ENCODE peak calls at places on chromosomes 12 and 14, in seven cellular contexts. C is astrocyte of the spinal cord, R is upper lobe of right lung, Y is fibroblast of lung, L is upper lobe of left lung, O is OCI-LY7, Q is MCF 10A. G is an unnamed sample.

GRCh38 chr14:86055512-86055911 is 525.6 kb downstream of the FLRT2 start:
- DNase-seq in C (peak; percentile 18), R (no peak), Y (peak; percentile 3), L (no peak), O (peak; percentile 4), Q (peak; percentile 18), G (no peak)

GRCh38 chr12:126772171-126772864 is 1494.7 kb upstream of the TMEM132C start:
- DNase-seq in C (peak; percentile 64), R (no peak), Y (peak; percentile 76), L (no peak), O (no peak), Q (peak; percentile 81), G (peak; percentile 24)

GRCh38 chr14:102772781-102773570 is 4.3 kb upstream of the TRAF3 start:
- DNase-seq in C (no peak), R (no peak), Y (no peak), L (no peak), O (peak; percentile 48), Q (no peak), G (no peak)

GRCh38 chr12:57093412-57094193 is 4.7 kb downstream of the NAB2 start:
- DNase-seq in C (peak; percentile 81), R (peak; percentile 81), Y (peak; percentile 87), L (peak; percentile 89), O (peak; percentile 55), Q (peak; percentile 76), G (peak; percentile 69)

GRCh38 chr12:51591020-51591901 is at the start of gene SCN8A:
- DNase-seq in C (peak; percentile 22), R (peak; percentile 67), Y (peak; percentile 65), L (peak; percentile 90), O (peak; percentile 72), Q (no peak), G (peak; percentile 45)

GRCh38 chr12:106275458-106275857 is 27.1 kb upstream of the TCP11L2 start:
- DNase-seq in C (no peak), R (no peak), Y (no peak), L (no peak), O (no peak), Q (no peak), G (no peak)

GRCh38 chr12:74983917-74984316 is 225.7 kb downstream of the KCNC2 start:
- DNase-seq in C (no peak), R (no peak), Y (no peak), L (no peak), O (no peak), Q (no peak), G (no peak)

GRCh38 chr14:22375321-22375930 is 213.6 kb downstream of the DAD1 start:
- DNase-seq in C (peak; percentile 64), R (no peak), Y (peak; percentile 41), L (no peak), O (peak; percentile 81), Q (peak; percentile 63), G (peak; percentile 46)

DNA sequence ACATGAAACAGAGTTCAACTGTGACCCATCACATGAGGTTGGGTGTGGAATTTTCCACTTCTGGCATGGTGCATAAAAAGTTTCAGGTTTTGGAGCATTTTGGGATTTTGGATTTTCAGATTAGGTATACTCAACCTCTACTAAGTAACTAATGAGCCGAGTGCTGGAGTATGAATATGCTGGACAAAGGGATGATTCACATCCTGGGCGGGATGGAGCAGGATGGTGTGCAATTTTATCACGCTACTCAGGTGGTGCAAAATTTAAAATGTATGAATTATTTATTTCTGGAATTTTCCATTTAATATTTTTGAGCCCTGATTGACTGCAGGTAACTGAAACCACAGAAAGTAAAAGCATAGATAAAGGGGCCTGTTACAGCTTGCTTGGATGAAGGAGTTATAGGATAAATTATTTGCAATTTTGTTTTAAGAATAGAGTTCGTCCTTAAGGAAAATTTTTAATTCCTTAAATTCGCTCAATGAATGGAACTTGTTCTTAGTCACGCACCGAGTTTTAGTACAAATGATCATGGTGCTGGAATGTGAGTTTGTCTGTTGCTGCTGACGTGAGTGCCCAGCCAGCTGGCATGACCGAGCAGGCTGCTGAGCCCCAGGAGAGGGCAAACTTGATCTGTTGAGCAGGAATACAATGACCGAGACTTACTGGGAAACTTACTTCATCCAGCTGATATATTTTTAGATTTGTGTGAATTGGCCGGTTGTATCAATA is 176.3 kb downstream of the ESR2 start:
- DNase-seq in C (peak; percentile 83), R (no peak), Y (peak; percentile 91), L (peak; percentile 29), O (no peak), Q (peak; percentile 89), G (no peak)
- TF ChIP-seq CTCF in C (peak; percentile 21), R (no peak), Y (no peak), L (no peak), O (no peak), Q (no peak), G (no peak)

GRCh38 chr14:77800814-77801213 is 905 bp downstream of the ADCK1 start:
- DNase-seq in C (no peak), R (no peak), Y (no peak), L (no peak), O (no peak), Q (no peak), G (no peak)
- TF ChIP-seq CTCF in C (no peak), R (no peak), Y (no peak), L (no peak), O (no peak), Q (no peak), G (no peak)

GRCh38 chr14:39102969-39103957 is at the start of gene SEC23A:
- DNase-seq in C (peak; percentile 87), R (peak; percentile 96), Y (peak; percentile 90), L (peak; percentile 96), O (peak; percentile 91), Q (peak; percentile 88), G (peak; percentile 73)
- TF ChIP-seq CTCF in C (no peak), R (no peak), Y (no peak), L (peak; percentile 15), O (peak; percentile 33), Q (no peak), G (peak; percentile 26)

GRCh38 chr14:24311837-24312615 is 724 bp downstream of the LTB4R start:
- DNase-seq in C (no peak), R (no peak), Y (no peak), L (no peak), O (no peak), Q (peak; percentile 78), G (peak; percentile 13)

GRCh38 chr14:24312736-24313507 is 1.6 kb downstream of the LTB4R start:
- DNase-seq in C (no peak), R (no peak), Y (no peak), L (no peak), O (peak; percentile 62), Q (no peak), G (no peak)

GRCh38 chr14:24309538-24310386 is at the start of gene LTB4R2:
- DNase-seq in C (no peak), R (no peak), Y (no peak), L (no peak), O (no peak), Q (peak; percentile 85), G (no peak)

GRCh38 chr14:24310387-24310665 is 386 bp downstream of the LTB4R2 start:
- DNase-seq in C (no peak), R (no peak), Y (no peak), L (no peak), O (no peak), Q (no peak), G (no peak)

DNA sequence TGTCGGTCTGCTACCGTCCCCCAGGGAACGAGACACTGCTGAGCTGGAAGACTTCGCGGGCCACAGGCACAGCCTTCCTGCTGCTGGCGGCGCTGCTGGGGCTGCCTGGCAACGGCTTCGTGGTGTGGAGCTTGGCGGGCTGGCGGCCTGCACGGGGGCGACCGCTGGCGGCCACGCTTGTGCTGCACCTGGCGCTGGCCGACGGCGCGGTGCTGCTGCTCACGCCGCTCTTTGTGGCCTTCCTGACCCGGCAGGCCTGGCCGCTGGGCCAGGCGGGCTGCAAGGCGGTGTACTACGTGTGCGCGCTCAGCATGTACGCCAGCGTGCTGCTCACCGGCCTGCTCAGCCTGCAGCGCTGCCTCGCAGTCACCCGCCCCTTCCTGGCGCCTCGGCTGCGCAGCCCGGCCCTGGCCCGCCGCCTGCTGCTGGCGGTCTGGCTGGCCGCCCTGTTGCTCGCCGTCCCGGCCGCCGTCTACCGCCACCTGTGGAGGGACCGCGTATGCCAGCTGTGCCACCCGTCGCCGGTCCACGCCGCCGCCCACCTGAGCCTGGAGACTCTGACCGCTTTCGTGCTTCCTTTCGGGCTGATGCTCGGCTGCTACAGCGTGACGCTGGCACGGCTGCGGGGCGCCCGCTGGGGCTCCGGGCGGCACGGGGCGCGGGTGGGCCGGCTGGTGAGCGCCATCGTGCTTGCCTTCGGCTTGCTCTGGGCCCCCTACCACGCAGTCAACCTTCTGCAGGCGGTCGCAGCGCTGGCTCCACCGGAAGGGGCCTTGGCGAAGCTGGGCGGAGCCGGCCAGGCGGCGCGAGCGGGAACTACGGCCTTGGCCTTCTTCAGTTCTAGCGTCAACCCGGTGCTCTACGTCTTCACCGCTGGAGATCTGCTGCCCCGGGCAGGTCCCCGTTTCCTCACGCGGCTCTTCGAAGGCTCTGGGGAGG is at the start of gene LTB4R:
- DNase-seq in C (peak; percentile 81), R (peak; percentile 90), Y (peak; percentile 82), L (peak; percentile 95), O (peak; percentile 70), Q (peak; percentile 72), G (peak; percentile 68)
- TF ChIP-seq CTCF in C (peak; percentile 17), R (peak; percentile 46), Y (no peak), L (peak; percentile 71), O (peak; percentile 30), Q (peak; percentile 19), G (peak; percentile 72)

G was measured in HFFc6.